ENCODE peak calls at places on chromosomes 3 and 15, in eight cellular contexts. R is CD8-positive, alpha-beta T cell; P is lower lobe of right lung; K is transverse colon; S is fibroblast of lung; W is mammary epithelial cell; Q is esophagus squamous epithelium; Y is uterus. O is an unnamed sample.

GRCh38 chr3:123768480-123769359 is 115.4 kb downstream of the MYLK start:
- DNase-seq in R (no peak), P (no peak), K (no peak), S (no peak), W (no peak), Q (no peak), Y (no peak), O (no peak)

GRCh38 chr3:59839283-59839682 is 789.5 kb upstream of the CFAP20DC start:
- DNase-seq in R (no peak), P (no peak), K (no peak), S (peak; percentile 80), W (peak; percentile 46), Q (no peak), Y (no peak), O (peak; percentile 11)

GRCh38 chr15:43776718-43777292 is at the start of gene ELL3:
- DNase-seq in R (peak; percentile 77), P (peak; percentile 89), K (peak; percentile 91), S (peak; percentile 68), W (peak; percentile 81), Q (no peak), Y (peak; percentile 66), O (peak; percentile 90)

GRCh38 chr15:78437107-78437761 is 782 bp upstream of the IREB2 start:
- DNase-seq in R (no peak), P (no peak), K (no peak), S (no peak), W (no peak), Q (no peak), Y (no peak), O (no peak)

GRCh38 chr3:57952208-57952631 is 56.0 kb upstream of the FLNB start:
- DNase-seq in R (no peak), P (no peak), K (no peak), S (peak; percentile 99), W (peak; percentile 65), Q (no peak), Y (peak; percentile 91), O (no peak)

GRCh38 chr3:23806322-23807160 is 786 bp downstream of the UBE2E1 start:
- DNase-seq in R (peak; percentile 28), P (peak; percentile 51), K (peak; percentile 24), S (peak; percentile 9), W (no peak), Q (no peak), Y (peak; percentile 31), O (peak; percentile 30)

GRCh38 chr15:64901914-64902313 is 9.8 kb upstream of the ANKDD1A start:
- DNase-seq in R (no peak), P (no peak), K (no peak), S (no peak), W (no peak), Q (no peak), Y (no peak), O (no peak)

GRCh38 chr3:196096382-196096953 is 14.6 kb upstream of the TFRC start:
- DNase-seq in R (no peak), P (no peak), K (peak; percentile 67), S (peak; percentile 26), W (no peak), Q (no peak), Y (no peak), O (peak; percentile 65)

GRCh38 chr15:39345176-39345575 is 235.7 kb upstream of the THBS1 start:
- DNase-seq in R (no peak), P (no peak), K (no peak), S (no peak), W (no peak), Q (no peak), Y (no peak), O (no peak)

GRCh38 chr15:39354188-39354587 is 226.7 kb upstream of the THBS1 start:
- DNase-seq in R (no peak), P (no peak), K (no peak), S (no peak), W (no peak), Q (no peak), Y (no peak), O (no peak)

GRCh38 chr15:39347453-39347852 is 233.4 kb upstream of the THBS1 start:
- DNase-seq in R (no peak), P (no peak), K (no peak), S (no peak), W (no peak), Q (no peak), Y (no peak), O (no peak)

GRCh38 chr15:39350785-39351184 is 230.1 kb upstream of the THBS1 start:
- DNase-seq in R (no peak), P (no peak), K (no peak), S (no peak), W (no peak), Q (no peak), Y (no peak), O (no peak)
- H3K36me3 ChIP-seq in R (no peaks in the 10 kb centered on the region), P (no peaks in the 10 kb centered on the region), K (no peaks in the 10 kb centered on the region), S (no peaks in the 10 kb centered on the region), W (no peaks in the 10 kb centered on the region), Q (no peaks in the 10 kb centered on the region), Y (no peaks in the 10 kb centered on the region), O (no peaks in the 10 kb centered on the region)

GRCh38 chr3:72116226-72116625 is 331.3 kb upstream of the PROK2 start:
- DNase-seq in R (no peak), P (no peak), K (no peak), S (no peak), W (no peak), Q (no peak), Y (no peak), O (no peak)
- H3K27me3 ChIP-seq in R (no peaks in the 10 kb centered on the region), P (no peaks in the 10 kb centered on the region), K (no peaks in the 10 kb centered on the region), S (peaks cover 13% of the 10 kb centered on the region), W (no peaks in the 10 kb centered on the region), Q (no peaks in the 10 kb centered on the region), Y (no peaks in the 10 kb centered on the region), O (no peaks in the 10 kb centered on the region)

GRCh38 chr3:135141092-135141491 is 346.0 kb downstream of the EPHB1 start:
- DNase-seq in R (no peak), P (no peak), K (no peak), S (no peak), W (no peak), Q (no peak), Y (no peak), O (no peak)
- TF ChIP-seq CTCF in R (no peak), P (no peak), K (no peak), S (no peak), W (no peak), Q (no peak), Y (no peak), O (no peak)

GRCh38 chr3:48297111-48297810 is 36.2 kb downstream of the SPINK8 start:
- DNase-seq in R (no peak), P (peak; percentile 45), K (no peak), S (no peak), W (no peak), Q (no peak), Y (no peak), O (no peak)
- H3K36me3 ChIP-seq in R (peaks cover 29% of the 10 kb centered on the region), P (peaks cover 61% of the 10 kb centered on the region), K (peaks cover 40% of the 10 kb centered on the region), S (peaks cover 15% of the 10 kb centered on the region), W (peaks cover 25% of the 10 kb centered on the region), Q (peaks cover 25% of the 10 kb centered on the region), Y (no peaks in the 10 kb centered on the region), O (peaks cover 21% of the 10 kb centered on the region)

O was measured in GM06990.